ENCODE peak calls at places on chromosome 1, in six cellular contexts. S is stimulated activated CD8-positive, alpha-beta memory T cell treated with anti-CD3 and anti-CD28 coated beads, Interleukin-12 subunit alpha, Interleukin-12 subunit beta, amount 100 ng/mL, for 1 hour; A is sigmoid colon; I is WTC11; Y is iris pigment epithelial cell; H is neural progenitor cell. X is an unnamed sample.
A peak's percentile ranks its signal among the peaks of the same experiment; 100 is the strongest.

GRCh38 chr1:94326329-94326728 is 88.9 kb upstream of the ARHGAP29 start:
- DNase-seq in A (no peak), I (no peak), H (peak; percentile 34), S (no peak), Y (peak; percentile 49), X (no peak)

GRCh38 chr1:174000274-174000852 is 21.8 kb downstream of the RC3H1 start:
- DNase-seq in A (no peak), S (no peak), I (no peak), H (no peak), Y (peak; percentile 59), X (no peak)

GRCh38 chr1:180508725-180509097 is 6.3 kb upstream of the ACBD6 start:
- DNase-seq in H (no peak), Y (no peak), S (no peak), I (no peak), A (no peak), X (no peak)

GRCh38 chr1:169124459-169124858 is 18.0 kb downstream of the ATP1B1 start:
- DNase-seq in S (no peak), Y (no peak), A (no peak), H (no peak), I (no peak), X (no peak)

GRCh38 chr1:33429846-33430750 is 797 bp downstream of the PHC2 start:
- DNase-seq in I (peak; percentile 20), A (peak; percentile 82), S (no peak), H (peak; percentile 45), Y (peak; percentile 38), X (no peak)

GRCh38 chr1:68495968-68496679 is 758 bp downstream of the DEPDC1 start:
- DNase-seq in Y (peak; percentile 7), S (no peak), H (peak; percentile 13), I (no peak), A (no peak), X (no peak)

GRCh38 chr1:31617917-31618746 is 643 bp downstream of the HCRTR1 start:
- DNase-seq in I (peak; percentile 82), H (peak; percentile 90), Y (peak; percentile 37), S (no peak), A (no peak), X (no peak)

GRCh38 chr1:212368073-212368484 is 46.6 kb downstream of the PACC1 start:
- DNase-seq in S (peak; percentile 20), Y (peak; percentile 78), I (peak; percentile 59), H (peak; percentile 84), A (no peak), X (peak; percentile 33)

GRCh38 chr1:26378088-26378878 is 5.7 kb upstream of the ZNF683 start:
- DNase-seq in H (no peak), I (no peak), S (peak; percentile 70), Y (peak; percentile 98), A (peak; percentile 43), X (peak; percentile 97)

GRCh38 chr1:3740752-3741151 is 11.5 kb upstream of the CCDC27 start:
- DNase-seq in A (no peak), Y (no peak), S (no peak), I (no peak), H (no peak), X (no peak)

GRCh38 chr1:34758751-34759150 is 789 bp upstream of the GJB4 start:
- DNase-seq in A (no peak), S (no peak), Y (no peak), H (no peak), I (no peak), X (no peak)

GRCh38 chr1:66313446-66313845 is 220.5 kb upstream of the SGIP1 start:
- DNase-seq in Y (peak; percentile 28), I (no peak), S (no peak), H (no peak), A (no peak), X (no peak)